ENCODE peak calls at places on chromosome 5, in six cellular contexts. M is transverse colon, L is fibroblast of lung, H is tibial artery, V is sigmoid colon, Y is uterus. F is an unnamed sample.
A peak's percentile ranks its signal among the peaks of the same experiment; 100 is the strongest.

GRCh38 chr5:176658007-176658599 is 10.8 kb downstream of the TSPAN17 start:
- DNase-seq in M (peak; percentile 67), L (peak; percentile 68), H (peak; percentile 74), V (peak; percentile 82), Y (peak; percentile 46), F (peak; percentile 65)

GRCh38 chr5:109853362-109853761 is 163.6 kb downstream of the MAN2A1 start:
- DNase-seq in M (no peak), L (no peak), H (no peak), V (no peak), Y (no peak), F (no peak)

GRCh38 chr5:88674262-88675158 is 208.5 kb downstream of the MEF2C start:
- DNase-seq in M (no peak), L (no peak), H (no peak), V (no peak), Y (no peak), F (no peak)

GRCh38 chr5:170788626-170789304 is 5.2 kb downstream of the GABRP start:
- DNase-seq in M (no peak), L (no peak), H (no peak), V (no peak), Y (no peak), F (no peak)

GRCh38 chr5:107894361-107894760 is 223.6 kb upstream of the EFNA5 start:
- DNase-seq in M (no peak), L (peak; percentile 46), H (no peak), V (no peak), Y (no peak), F (no peak)

GRCh38 chr5:143094087-143094511 is 309.4 kb downstream of the NR3C1 start:
- DNase-seq in M (no peak), L (peak; percentile 20), H (no peak), V (no peak), Y (no peak), F (no peak)

GRCh38 chr5:159616967-159617366 is 286.7 kb upstream of the IL12B start:
- DNase-seq in M (no peak), L (peak; percentile 46), H (no peak), V (no peak), Y (no peak), F (no peak)

GRCh38 chr5:177310757-177311173 is 933 bp downstream of the MXD3 start:
- DNase-seq in M (peak; percentile 70), L (no peak), H (peak; percentile 51), V (peak; percentile 62), Y (no peak), F (peak; percentile 68)

GRCh38 chr5:76849767-76850291 is at the start of gene S100Z:
- DNase-seq in M (no peak), L (no peak), H (no peak), V (no peak), Y (no peak), F (no peak)

GRCh38 chr5:59380350-59380951 is 513.1 kb downstream of the PDE4D start:
- DNase-seq in M (no peak), L (peak; percentile 89), H (no peak), V (no peak), Y (no peak), F (no peak)

GRCh38 chr5:82662340-82662739 is 384.2 kb upstream of the RPS23 start:
- DNase-seq in M (no peak), L (no peak), H (no peak), V (no peak), Y (no peak), F (no peak)

GRCh38 chr5:345404-346195 is 24.1 kb downstream of the AHRR start:
- DNase-seq in M (no peak), L (peak; percentile 36), H (no peak), V (no peak), Y (no peak), F (no peak)

GRCh38 chr5:82335807-82336206 is 57.7 kb upstream of the RPS23 start:
- DNase-seq in M (no peak), L (no peak), H (peak; percentile 81), V (no peak), Y (no peak), F (no peak)

GRCh38 chr5:308672-309271 is 12.7 kb upstream of the AHRR start:
- DNase-seq in M (no peak), L (peak; percentile 42), H (no peak), V (no peak), Y (no peak), F (no peak)

GRCh38 chr5:179210478-179210877 is 134.8 kb downstream of the ADAMTS2 start:
- DNase-seq in M (no peak), L (no peak), H (no peak), V (no peak), Y (no peak), F (no peak)

GRCh38 chr5:179802950-179803562 is 3.6 kb downstream of the MGAT4B start:
- DNase-seq in M (no peak), L (no peak), H (no peak), V (peak; percentile 65), Y (no peak), F (peak; percentile 26)

GRCh38 chr5:127416896-127417295 is 100.5 kb upstream of the PRRC1 start:
- DNase-seq in M (no peak), L (no peak), H (no peak), V (no peak), Y (no peak), F (no peak)

GRCh38 chr5:78508231-78508765 is 140.3 kb downstream of the LHFPL2 start:
- DNase-seq in M (no peak), L (peak; percentile 56), H (no peak), V (no peak), Y (no peak), F (no peak)

GRCh38 chr5:176676361-176676824 is 29.1 kb downstream of the TSPAN17 start:
- DNase-seq in M (no peak), L (no peak), H (no peak), V (no peak), Y (no peak), F (no peak)

GRCh38 chr5:123099514-123100151 is 10.6 kb downstream of the PRDM6 start:
- DNase-seq in M (no peak), L (no peak), H (no peak), V (no peak), Y (no peak), F (no peak)

GRCh38 chr5:2759696-2760461 is 8.4 kb upstream of the IRX2 start:
- DNase-seq in M (no peak), L (no peak), H (no peak), V (no peak), Y (no peak), F (no peak)

GRCh38 chr5:140011297-140011802 is 31.7 kb downstream of the NRG2 start:
- DNase-seq in M (no peak), L (no peak), H (no peak), V (no peak), Y (no peak), F (no peak)

DNA sequence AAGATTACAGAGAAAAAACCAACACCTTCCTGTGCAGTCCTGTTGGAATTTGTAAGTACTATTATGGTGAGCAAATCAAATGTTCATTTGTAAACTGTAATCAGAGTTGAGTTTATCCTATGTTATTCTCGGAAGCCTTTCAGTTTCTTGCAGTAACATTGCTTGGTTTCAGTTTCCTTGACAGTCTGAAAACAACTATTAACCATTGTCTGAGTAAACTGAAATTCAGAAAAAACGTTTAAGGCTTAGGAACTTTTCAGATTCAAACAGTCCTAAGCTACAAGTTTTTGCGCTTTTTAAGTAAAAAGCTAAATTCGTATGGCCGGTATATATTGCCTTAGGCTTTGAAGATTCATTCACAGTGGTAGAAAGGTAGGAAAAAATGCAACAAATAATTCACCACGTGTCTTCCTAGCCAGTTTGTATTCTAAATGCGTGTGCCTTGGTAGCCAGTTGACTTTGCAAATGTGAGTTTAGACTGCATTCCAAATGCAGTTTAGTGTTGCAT is 2.5 kb downstream of the GPBP1 start:
- DNase-seq in M (no peak), L (peak; percentile 89), H (no peak), V (no peak), Y (no peak), F (no peak)
- H3K4me1 ChIP-seq in M (no peaks in the 10 kb centered on the region), L (peaks cover 6% of the 10 kb centered on the region), H (no peaks in the 10 kb centered on the region), V (peaks cover 77% of the 10 kb centered on the region), Y (peaks cover 3% of the 10 kb centered on the region), F (no peaks in the 10 kb centered on the region)

GRCh38 chr5:119578937-119579336 is 50.4 kb upstream of the FAM170A start:
- DNase-seq in M (no peak), L (peak; percentile 16), H (no peak), V (no peak), Y (no peak), F (no peak)
- TF ChIP-seq CTCF in M (peak; percentile 11), L (no peak), H (no peak), V (no peak), Y (no peak), F (no peak)

DNA sequence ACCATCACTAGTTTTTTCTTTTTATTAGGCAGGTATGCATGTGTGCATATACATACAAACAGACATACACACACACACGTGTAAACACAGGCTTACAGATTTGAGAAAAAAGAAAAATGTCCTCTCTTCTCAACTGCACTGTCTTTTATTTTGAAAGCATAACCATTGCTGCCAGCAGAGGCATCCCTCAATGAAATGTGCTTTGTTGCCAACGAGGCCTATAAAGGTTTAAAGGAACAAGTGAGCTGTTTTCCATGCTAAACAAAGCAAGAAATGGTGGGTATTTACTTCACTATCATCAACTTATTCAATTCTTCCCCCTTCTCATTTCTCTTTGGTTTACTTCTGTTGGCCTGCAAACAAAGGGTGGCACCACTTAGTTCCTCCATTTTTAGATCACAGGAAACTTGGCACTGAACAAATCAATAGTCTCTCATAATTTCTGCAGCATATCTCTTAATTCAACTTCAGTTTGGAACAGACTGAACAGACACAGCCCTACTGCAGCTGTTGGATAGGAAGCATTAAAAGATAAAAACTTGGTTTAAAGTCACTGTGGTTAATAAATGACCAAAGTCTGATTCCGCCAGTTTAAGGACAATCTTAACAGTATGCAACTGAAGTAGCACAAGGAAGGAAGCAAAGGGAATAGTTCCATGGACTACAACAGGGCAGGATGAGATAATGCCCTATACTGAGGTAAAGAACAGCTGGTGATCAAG is 21.8 kb downstream of the TTC33 start:
- DNase-seq in M (no peak), L (no peak), H (no peak), V (no peak), Y (no peak), F (no peak)
- H3K27ac ChIP-seq in M (peak overlapping the region; percentile 76), L (no peak overlapping the region), H (no peak overlapping the region), V (no peak overlapping the region), Y (peak overlapping the region; percentile 22), F (peak overlapping the region; percentile 68)

GRCh38 chr5:98827862-98828261 is 54.4 kb downstream of the RGMB start:
- DNase-seq in M (no peak), L (no peak), H (no peak), V (no peak), Y (no peak), F (no peak)

GRCh38 chr5:98827161-98827560 is 53.7 kb downstream of the RGMB start:
- DNase-seq in M (no peak), L (peak; percentile 71), H (no peak), V (no peak), Y (no peak), F (no peak)

DNA sequence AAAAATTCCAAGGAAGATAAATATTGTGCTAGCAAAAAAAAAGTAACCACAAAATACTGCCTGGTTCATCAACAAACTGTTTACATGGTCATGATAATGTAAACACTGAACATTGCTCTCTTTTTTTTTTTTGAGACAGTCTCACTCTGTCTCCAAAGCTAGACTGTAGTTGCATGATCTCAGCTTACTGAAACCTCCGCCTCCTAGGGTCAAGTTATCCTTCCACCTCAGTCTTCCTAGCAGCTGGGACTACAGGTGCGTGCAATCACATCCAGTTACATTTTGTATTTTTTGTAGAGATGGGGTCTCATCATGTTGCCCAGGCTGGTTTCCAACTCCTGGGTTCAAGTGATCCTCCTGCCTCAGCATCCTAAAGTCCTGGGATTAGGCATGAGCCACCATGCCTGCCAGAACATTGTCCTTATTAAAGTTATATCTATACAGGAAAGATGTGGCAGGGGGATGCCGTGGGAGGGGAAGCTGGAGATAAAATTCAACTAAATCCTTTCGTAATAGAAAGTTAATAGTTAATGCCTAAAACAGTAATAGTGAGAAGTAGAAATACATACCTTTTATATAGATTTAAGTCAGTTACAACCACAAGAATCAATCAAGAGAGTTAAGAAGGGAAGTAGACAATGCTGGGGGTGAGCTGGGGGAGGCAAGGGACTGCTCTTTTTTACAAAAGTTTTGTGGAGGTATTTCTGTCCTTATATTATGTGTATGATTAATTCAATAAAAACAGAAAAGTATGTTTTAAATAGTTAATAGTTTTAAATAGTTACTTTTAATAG is 52.3 kb downstream of the RGMB start:
- DNase-seq in M (no peak), L (no peak), H (no peak), V (no peak), Y (no peak), F (no peak)
- H3K4me1 ChIP-seq in M (no peaks in the 10 kb centered on the region), L (no peaks in the 10 kb centered on the region), H (no peaks in the 10 kb centered on the region), V (no peaks in the 10 kb centered on the region), Y (no peaks in the 10 kb centered on the region), F (no peaks in the 10 kb centered on the region)

F was measured in colonic mucosa.